ENCODE peak calls at places on chromosomes 4 and X, in ten cellular contexts. One of them, this sample, is unnamed. For H3K4me1, the result is how much of the 10 kb centered on the place peaks cover.

GRCh38 chr4:151865327-151865726 is 104.5 kb upstream of the GATB start:
- DNase-seq in mesendoderm: no peak
- DNase-seq in transverse colon: peak
- DNase-seq in kidney: peak
- DNase-seq in effector memory CD4-positive, alpha-beta T cell: no peak
- DNase-seq in stomach: peak
- DNase-seq in spleen: peak
- DNase-seq in right cardiac atrium: peak
- DNase-seq in tibial nerve: peak
- DNase-seq in GM23248: peak
- DNase-seq in this sample: peak

GRCh38 chrX:114924423-114924822 is 93.0 kb downstream of the IL13RA2 start:
- DNase-seq in mesendoderm: no peak
- DNase-seq in transverse colon: no peak
- DNase-seq in kidney: no peak
- DNase-seq in effector memory CD4-positive, alpha-beta T cell: no peak
- DNase-seq in stomach: no peak
- DNase-seq in spleen: no peak
- DNase-seq in right cardiac atrium: no peak
- DNase-seq in tibial nerve: no peak
- DNase-seq in GM23248: peak
- DNase-seq in this sample: no peak

GRCh38 chr4:138310498-138310897 is 68.3 kb upstream of the SLC7A11 start:
- DNase-seq in mesendoderm: no peak
- DNase-seq in transverse colon: no peak
- DNase-seq in kidney: no peak
- DNase-seq in effector memory CD4-positive, alpha-beta T cell: no peak
- DNase-seq in stomach: no peak
- DNase-seq in spleen: no peak
- DNase-seq in right cardiac atrium: no peak
- DNase-seq in tibial nerve: no peak
- DNase-seq in GM23248: peak
- DNase-seq in this sample: no peak

GRCh38 chrX:107826286-107827136 is 845 bp downstream of the MID2 start:
- DNase-seq in mesendoderm: peak
- DNase-seq in transverse colon: peak
- DNase-seq in kidney: peak
- DNase-seq in effector memory CD4-positive, alpha-beta T cell: peak
- DNase-seq in stomach: peak
- DNase-seq in spleen: peak
- DNase-seq in right cardiac atrium: peak
- DNase-seq in tibial nerve: peak
- DNase-seq in GM23248: peak
- DNase-seq in this sample: peak

GRCh38 chr4:128302775-128303174 is 15.2 kb upstream of the PGRMC2 start:
- DNase-seq in mesendoderm: no peak
- DNase-seq in transverse colon: no peak
- DNase-seq in kidney: no peak
- DNase-seq in effector memory CD4-positive, alpha-beta T cell: no peak
- DNase-seq in stomach: no peak
- DNase-seq in spleen: no peak
- DNase-seq in right cardiac atrium: no peak
- DNase-seq in tibial nerve: no peak
- DNase-seq in GM23248: no peak
- DNase-seq in this sample: no peak

GRCh38 chr4:20474119-20474518 is 222.4 kb downstream of the SLIT2 start:
- DNase-seq in mesendoderm: peak
- DNase-seq in transverse colon: no peak
- DNase-seq in kidney: no peak
- DNase-seq in effector memory CD4-positive, alpha-beta T cell: no peak
- DNase-seq in stomach: no peak
- DNase-seq in spleen: no peak
- DNase-seq in right cardiac atrium: no peak
- DNase-seq in tibial nerve: no peak
- DNase-seq in GM23248: peak
- DNase-seq in this sample: no peak

GRCh38 chrX:139759637-139760036 is 51.7 kb upstream of the MCF2 start:
- DNase-seq in mesendoderm: peak
- DNase-seq in transverse colon: no peak
- DNase-seq in kidney: no peak
- DNase-seq in effector memory CD4-positive, alpha-beta T cell: no peak
- DNase-seq in stomach: no peak
- DNase-seq in spleen: no peak
- DNase-seq in right cardiac atrium: no peak
- DNase-seq in tibial nerve: no peak
- DNase-seq in GM23248: peak
- DNase-seq in this sample: no peak

GRCh38 chr4:29653221-29653620 is 1066.9 kb upstream of the PCDH7 start:
- DNase-seq in mesendoderm: peak
- DNase-seq in transverse colon: no peak
- DNase-seq in kidney: no peak
- DNase-seq in effector memory CD4-positive, alpha-beta T cell: no peak
- DNase-seq in stomach: no peak
- DNase-seq in spleen: no peak
- DNase-seq in right cardiac atrium: no peak
- DNase-seq in tibial nerve: no peak
- DNase-seq in GM23248: no peak
- DNase-seq in this sample: no peak

GRCh38 chr4:123649644-123650356 is 253.2 kb downstream of the SPRY1 start:
- DNase-seq in mesendoderm: peak
- DNase-seq in transverse colon: peak
- DNase-seq in kidney: no peak
- DNase-seq in effector memory CD4-positive, alpha-beta T cell: no peak
- DNase-seq in stomach: peak
- DNase-seq in spleen: no peak
- DNase-seq in right cardiac atrium: peak
- DNase-seq in tibial nerve: no peak
- DNase-seq in GM23248: peak
- DNase-seq in this sample: no peak

DNA sequence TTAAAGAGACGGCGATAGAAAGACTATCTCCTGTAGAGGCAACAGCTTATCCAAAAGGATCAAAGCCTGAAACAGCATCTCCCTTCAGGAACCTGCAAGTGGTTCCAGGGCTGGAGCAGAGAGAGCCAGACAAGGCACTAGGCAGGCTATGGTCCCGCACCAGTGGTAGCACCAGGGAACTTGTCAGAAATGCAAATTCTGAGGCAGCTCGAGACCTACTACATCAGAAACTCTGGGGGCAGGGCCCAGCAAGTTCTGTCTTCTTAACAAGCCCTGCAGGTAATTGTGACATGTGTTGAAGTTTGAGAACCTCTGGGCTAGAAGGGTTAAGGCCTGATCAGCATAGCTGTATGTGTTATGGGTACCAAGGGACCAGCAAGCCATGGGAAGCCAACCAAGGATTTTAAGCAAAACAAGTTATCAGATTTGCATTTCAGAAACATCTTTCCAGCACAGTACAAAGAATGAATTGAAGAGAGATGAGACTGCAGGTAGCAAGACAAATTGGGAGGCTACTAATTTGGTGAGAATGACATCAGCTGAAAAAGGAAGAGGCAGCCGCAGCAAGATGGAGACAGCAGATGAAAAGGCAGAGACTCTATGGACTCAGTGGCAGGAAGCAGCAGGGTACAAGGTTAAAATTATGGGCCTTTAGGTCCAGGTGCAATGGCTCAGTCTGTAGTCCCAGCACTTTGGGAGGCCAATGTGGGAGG is 139.7 kb downstream of the TSPAN5 start:
- DNase-seq in mesendoderm: peak
- DNase-seq in transverse colon: no peak
- DNase-seq in kidney: no peak
- DNase-seq in effector memory CD4-positive, alpha-beta T cell: no peak
- DNase-seq in stomach: no peak
- DNase-seq in spleen: no peak
- DNase-seq in right cardiac atrium: no peak
- DNase-seq in tibial nerve: no peak
- DNase-seq in GM23248: no peak
- DNase-seq in this sample: no peak
- H3K4me1 ChIP-seq in mesendoderm: under half
- H3K4me1 ChIP-seq in transverse colon: under half
- H3K4me1 ChIP-seq in kidney: under half
- H3K4me1 ChIP-seq in effector memory CD4-positive, alpha-beta T cell: under half
- H3K4me1 ChIP-seq in stomach: under half
- H3K4me1 ChIP-seq in spleen: under half
- H3K4me1 ChIP-seq in right cardiac atrium: under half
- H3K4me1 ChIP-seq in tibial nerve: under half
- H3K4me1 ChIP-seq in GM23248: half or more
- H3K4me1 ChIP-seq in this sample: under half

DNA sequence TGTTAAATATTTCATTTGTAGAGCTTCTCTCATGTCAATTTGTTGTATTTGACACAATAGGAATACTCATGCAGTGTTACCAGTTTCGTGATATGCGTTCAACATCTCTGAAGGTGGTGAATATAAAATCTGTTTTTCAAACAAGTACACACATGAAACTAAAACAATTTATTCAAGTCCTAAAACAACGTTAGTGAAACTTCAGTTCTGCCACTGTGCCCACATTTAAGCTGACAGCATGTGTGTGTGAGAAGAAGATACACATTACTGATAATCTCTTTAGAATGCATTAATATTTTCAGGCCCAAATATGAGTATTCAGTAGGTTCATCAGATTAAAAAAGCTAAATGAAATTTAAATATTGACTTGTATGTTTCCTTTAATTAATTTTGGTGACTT is 21.7 kb downstream of the GAB1 start:
- DNase-seq in mesendoderm: no peak
- DNase-seq in transverse colon: no peak
- DNase-seq in kidney: no peak
- DNase-seq in effector memory CD4-positive, alpha-beta T cell: no peak
- DNase-seq in stomach: no peak
- DNase-seq in spleen: no peak
- DNase-seq in right cardiac atrium: no peak
- DNase-seq in tibial nerve: no peak
- DNase-seq in GM23248: no peak
- DNase-seq in this sample: no peak
- H3K4me1 ChIP-seq in mesendoderm: under half
- H3K4me1 ChIP-seq in transverse colon: half or more
- H3K4me1 ChIP-seq in kidney: under half
- H3K4me1 ChIP-seq in effector memory CD4-positive, alpha-beta T cell: under half
- H3K4me1 ChIP-seq in stomach: half or more
- H3K4me1 ChIP-seq in spleen: under half
- H3K4me1 ChIP-seq in right cardiac atrium: under half
- H3K4me1 ChIP-seq in tibial nerve: half or more
- H3K4me1 ChIP-seq in GM23248: under half
- H3K4me1 ChIP-seq in this sample: under half

GRCh38 chrX:19748898-19749680 is 138.3 kb downstream of the SH3KBP1 start:
- DNase-seq in mesendoderm: no peak
- DNase-seq in transverse colon: no peak
- DNase-seq in kidney: no peak
- DNase-seq in effector memory CD4-positive, alpha-beta T cell: no peak
- DNase-seq in stomach: no peak
- DNase-seq in spleen: no peak
- DNase-seq in right cardiac atrium: no peak
- DNase-seq in tibial nerve: no peak
- DNase-seq in GM23248: no peak
- DNase-seq in this sample: no peak

GRCh38 chrX:19751068-19751467 is 136.3 kb downstream of the SH3KBP1 start:
- DNase-seq in mesendoderm: peak
- DNase-seq in transverse colon: no peak
- DNase-seq in kidney: no peak
- DNase-seq in effector memory CD4-positive, alpha-beta T cell: no peak
- DNase-seq in stomach: no peak
- DNase-seq in spleen: no peak
- DNase-seq in right cardiac atrium: no peak
- DNase-seq in tibial nerve: no peak
- DNase-seq in GM23248: peak
- DNase-seq in this sample: no peak

GRCh38 chrX:19746919-19747671 is 140.3 kb downstream of the SH3KBP1 start:
- DNase-seq in mesendoderm: no peak
- DNase-seq in transverse colon: no peak
- DNase-seq in kidney: no peak
- DNase-seq in effector memory CD4-positive, alpha-beta T cell: no peak
- DNase-seq in stomach: no peak
- DNase-seq in spleen: no peak
- DNase-seq in right cardiac atrium: no peak
- DNase-seq in tibial nerve: no peak
- DNase-seq in GM23248: no peak
- DNase-seq in this sample: no peak

GRCh38 chrX:19750028-19750786 is 137.2 kb downstream of the SH3KBP1 start:
- DNase-seq in mesendoderm: no peak
- DNase-seq in transverse colon: no peak
- DNase-seq in kidney: no peak
- DNase-seq in effector memory CD4-positive, alpha-beta T cell: no peak
- DNase-seq in stomach: no peak
- DNase-seq in spleen: no peak
- DNase-seq in right cardiac atrium: no peak
- DNase-seq in tibial nerve: no peak
- DNase-seq in GM23248: peak
- DNase-seq in this sample: no peak

GRCh38 chrX:19747672-19748610 is 139.5 kb downstream of the SH3KBP1 start:
- DNase-seq in mesendoderm: no peak
- DNase-seq in transverse colon: peak
- DNase-seq in kidney: no peak
- DNase-seq in effector memory CD4-positive, alpha-beta T cell: peak
- DNase-seq in stomach: no peak
- DNase-seq in spleen: peak
- DNase-seq in right cardiac atrium: peak
- DNase-seq in tibial nerve: no peak
- DNase-seq in GM23248: no peak
- DNase-seq in this sample: no peak
- H3K4me1 ChIP-seq in mesendoderm: under half
- H3K4me1 ChIP-seq in transverse colon: under half
- H3K4me1 ChIP-seq in kidney: under half
- H3K4me1 ChIP-seq in effector memory CD4-positive, alpha-beta T cell: half or more
- H3K4me1 ChIP-seq in stomach: under half
- H3K4me1 ChIP-seq in spleen: under half
- H3K4me1 ChIP-seq in right cardiac atrium: under half
- H3K4me1 ChIP-seq in tibial nerve: under half
- H3K4me1 ChIP-seq in GM23248: under half
- H3K4me1 ChIP-seq in this sample: under half

GRCh38 chr4:75724066-75724866 is at the start of gene USO1:
- DNase-seq in mesendoderm: peak
- DNase-seq in transverse colon: peak
- DNase-seq in kidney: peak
- DNase-seq in effector memory CD4-positive, alpha-beta T cell: peak
- DNase-seq in stomach: peak
- DNase-seq in spleen: peak
- DNase-seq in right cardiac atrium: peak
- DNase-seq in tibial nerve: peak
- DNase-seq in GM23248: peak
- DNase-seq in this sample: peak

GRCh38 chr4:75724867-75725724 is 719 bp downstream of the USO1 start:
- DNase-seq in mesendoderm: peak
- DNase-seq in transverse colon: peak
- DNase-seq in kidney: peak
- DNase-seq in effector memory CD4-positive, alpha-beta T cell: peak
- DNase-seq in stomach: peak
- DNase-seq in spleen: peak
- DNase-seq in right cardiac atrium: peak
- DNase-seq in tibial nerve: peak
- DNase-seq in GM23248: peak
- DNase-seq in this sample: peak

GRCh38 chr4:75727073-75727472 is 2.7 kb downstream of the USO1 start:
- DNase-seq in mesendoderm: no peak
- DNase-seq in transverse colon: no peak
- DNase-seq in kidney: no peak
- DNase-seq in effector memory CD4-positive, alpha-beta T cell: no peak
- DNase-seq in stomach: no peak
- DNase-seq in spleen: no peak
- DNase-seq in right cardiac atrium: no peak
- DNase-seq in tibial nerve: no peak
- DNase-seq in GM23248: no peak
- DNase-seq in this sample: no peak

GRCh38 chr4:75723802-75724065 is 643 bp upstream of the USO1 start:
- DNase-seq in mesendoderm: no peak
- DNase-seq in transverse colon: no peak
- DNase-seq in kidney: no peak
- DNase-seq in effector memory CD4-positive, alpha-beta T cell: no peak
- DNase-seq in stomach: no peak
- DNase-seq in spleen: no peak
- DNase-seq in right cardiac atrium: no peak
- DNase-seq in tibial nerve: no peak
- DNase-seq in GM23248: no peak
- DNase-seq in this sample: no peak

GRCh38 chr4:75726577-75726976 is 2.2 kb downstream of the USO1 start:
- DNase-seq in mesendoderm: no peak
- DNase-seq in transverse colon: no peak
- DNase-seq in kidney: no peak
- DNase-seq in effector memory CD4-positive, alpha-beta T cell: no peak
- DNase-seq in stomach: no peak
- DNase-seq in spleen: no peak
- DNase-seq in right cardiac atrium: no peak
- DNase-seq in tibial nerve: no peak
- DNase-seq in GM23248: peak
- DNase-seq in this sample: no peak
- H3K4me1 ChIP-seq in mesendoderm: under half
- H3K4me1 ChIP-seq in transverse colon: under half
- H3K4me1 ChIP-seq in kidney: under half
- H3K4me1 ChIP-seq in effector memory CD4-positive, alpha-beta T cell: under half
- H3K4me1 ChIP-seq in stomach: half or more
- H3K4me1 ChIP-seq in spleen: under half
- H3K4me1 ChIP-seq in right cardiac atrium: under half
- H3K4me1 ChIP-seq in tibial nerve: under half
- H3K4me1 ChIP-seq in GM23248: under half
- H3K4me1 ChIP-seq in this sample: under half